ENCODE peak calls at places on chromosomes 2 and 18, in eight cellular contexts. V is KBM-7, T is NCI-H2029, B is mucosa of gallbladder, C is DMS153, X is Calu3, H is AG08395, N is HuH-7. Z is an unnamed sample.

GRCh38 chr2:101775092-101775491 is 77.6 kb downstream of the MAP4K4 start:
- DNase-seq in V (no peak), T (no peak), B (no peak), C (no peak), X (no peak), H (no peak), N (no peak), Z (no peak)

GRCh38 chr2:49241506-49241905 is 87.2 kb upstream of the FSHR start:
- DNase-seq in V (no peak), T (no peak), B (no peak), C (no peak), X (no peak), H (no peak), N (no peak), Z (no peak)

GRCh38 chr2:23452397-23452796 is 67.4 kb downstream of the KLHL29 start:
- DNase-seq in V (no peak), T (no peak), B (no peak), C (no peak), X (no peak), H (no peak), N (no peak), Z (no peak)

GRCh38 chr18:58135170-58135569 is 91.1 kb downstream of the NEDD4L start:
- DNase-seq in V (peak), T (no peak), B (no peak), C (no peak), X (no peak), H (peak), N (no peak), Z (peak)

GRCh38 chr18:9802774-9803697 is 82.7 kb upstream of the TXNDC2 start:
- DNase-seq in V (no peak), T (no peak), B (no peak), C (no peak), X (no peak), H (no peak), N (no peak), Z (no peak)

GRCh38 chr18:60411715-60412114 is 39.1 kb upstream of the MC4R start:
- DNase-seq in V (no peak), T (no peak), B (no peak), C (no peak), X (peak), H (peak), N (peak), Z (no peak)

GRCh38 chr2:172726172-172726735 is 9.4 kb upstream of the RAPGEF4 start:
- DNase-seq in V (peak), T (no peak), B (no peak), C (no peak), X (peak), H (no peak), N (peak), Z (no peak)

GRCh38 chr2:122108186-122108585 is 352.7 kb downstream of the TSN start:
- DNase-seq in V (no peak), T (no peak), B (no peak), C (no peak), X (no peak), H (no peak), N (no peak), Z (no peak)

GRCh38 chr2:23091900-23092299 is 293.1 kb upstream of the KLHL29 start:
- DNase-seq in V (no peak), T (no peak), B (no peak), C (no peak), X (no peak), H (no peak), N (no peak), Z (no peak)

GRCh38 chr2:46821600-46821999 is 94.0 kb downstream of the MCFD2 start:
- DNase-seq in V (no peak), T (no peak), B (no peak), C (no peak), X (no peak), H (no peak), N (no peak), Z (no peak)

GRCh38 chr2:201953880-201954279 is 79.8 kb upstream of the FZD7 start:
- DNase-seq in V (no peak), T (no peak), B (no peak), C (no peak), X (no peak), H (no peak), N (no peak), Z (no peak)

GRCh38 chr2:150371066-150371812 is 116.2 kb downstream of the RND3 start:
- DNase-seq in V (no peak), T (no peak), B (no peak), C (no peak), X (peak), H (no peak), N (peak), Z (no peak)

GRCh38 chr18:30454920-30455319 is 587.6 kb downstream of the DSC3 start:
- DNase-seq in V (no peak), T (no peak), B (no peak), C (no peak), X (no peak), H (no peak), N (no peak), Z (no peak)

GRCh38 chr2:62112192-62112591 is 83.7 kb upstream of the B3GNT2 start:
- DNase-seq in V (no peak), T (no peak), B (no peak), C (no peak), X (no peak), H (peak), N (no peak), Z (no peak)

GRCh38 chr2:101983486-101983885 is 8.3 kb upstream of the IL1R2 start:
- DNase-seq in V (no peak), T (no peak), B (no peak), C (peak), X (no peak), H (peak), N (no peak), Z (peak)

GRCh38 chr2:64652231-64653173 is 1.2 kb downstream of the SERTAD2 start:
- DNase-seq in V (peak), T (no peak), B (no peak), C (no peak), X (peak), H (peak), N (peak), Z (no peak)

GRCh38 chr2:99085400-99085799 is 56.1 kb upstream of the C2orf15 start:
- DNase-seq in V (peak), T (no peak), B (no peak), C (no peak), X (no peak), H (no peak), N (no peak), Z (no peak)

GRCh38 chr18:49321800-49322461 is 138.5 kb downstream of the DYM start:
- DNase-seq in V (no peak), T (no peak), B (no peak), C (no peak), X (no peak), H (peak), N (no peak), Z (peak)